ENCODE peak calls at places on chromosome 19, in nine cellular contexts. V is WERI-Rb-1, A is neural crest cell, Z is fibroblast of mammary gland, H is GM20000, N is esophagus squamous epithelium, Q is fibroblast of pulmonary artery, S is ovary, C is LNCaP clone FGC. J is an unnamed sample.

GRCh38 chr19:41095703-41096102 is 7.5 kb downstream of the CYP2A13 start:
- DNase-seq in V (no peak), A (no peak), Z (no peak), H (no peak), N (no peak), Q (no peak), S (no peak), C (no peak), J (no peak)

GRCh38 chr19:33486407-33486806 is 35.2 kb downstream of the PEPD start:
- DNase-seq in V (no peak), A (no peak), Z (no peak), H (no peak), N (no peak), Q (no peak), S (no peak), C (no peak), J (no peak)

GRCh38 chr19:11735375-11735774 is 3.4 kb downstream of the ZNF823 start:
- DNase-seq in V (no peak), A (no peak), Z (no peak), H (no peak), N (no peak), Q (no peak), S (no peak), C (no peak), J (no peak)

GRCh38 chr19:56393119-56394012 is at the start of gene ZNF582:
- DNase-seq in V (peak), A (peak), Z (peak), H (peak), N (peak), Q (peak), S (peak), C (peak), J (peak)

GRCh38 chr19:31303262-31303815 is 45.9 kb downstream of the TSHZ3 start:
- DNase-seq in V (no peak), A (no peak), Z (no peak), H (no peak), N (no peak), Q (no peak), S (no peak), C (no peak), J (no peak)

GRCh38 chr19:19113040-19113541 is 25.2 kb downstream of the TMEM161A start:
- DNase-seq in V (peak), A (no peak), Z (peak), H (peak), N (no peak), Q (peak), S (no peak), C (no peak), J (no peak)

GRCh38 chr19:19750842-19751790 is 18.2 kb upstream of the ZNF14 start:
- DNase-seq in V (no peak), A (no peak), Z (no peak), H (no peak), N (no peak), Q (no peak), S (no peak), C (no peak), J (no peak)

GRCh38 chr19:40610396-40611064 is 9.4 kb downstream of the LTBP4 start:
- DNase-seq in V (no peak), A (no peak), Z (no peak), H (no peak), N (no peak), Q (no peak), S (no peak), C (no peak), J (no peak)

GRCh38 chr19:13026478-13026999 is 31.3 kb downstream of the NFIX start:
- DNase-seq in V (no peak), A (no peak), Z (peak), H (no peak), N (no peak), Q (peak), S (no peak), C (no peak), J (no peak)

GRCh38 chr19:51027873-51028272 is 1.5 kb upstream of the KLK11 start:
- DNase-seq in V (no peak), A (no peak), Z (no peak), H (no peak), N (no peak), Q (no peak), S (no peak), C (no peak), J (no peak)

GRCh38 chr19:46173886-46174475 is 25.9 kb downstream of the IGFL2 start:
- DNase-seq in V (no peak), A (no peak), Z (no peak), H (no peak), N (no peak), Q (no peak), S (no peak), C (no peak), J (no peak)

GRCh38 chr19:6632002-6632621 is 37.8 kb downstream of the TNFSF14 start:
- DNase-seq in V (peak), A (peak), Z (peak), H (peak), N (peak), Q (peak), S (peak), C (no peak), J (peak)

GRCh38 chr19:46716013-46716671 is 772 bp downstream of the PRKD2 start:
- DNase-seq in V (peak), A (peak), Z (no peak), H (no peak), N (no peak), Q (no peak), S (no peak), C (no peak), J (no peak)

GRCh38 chr19:10517760-10518443 is 655 bp upstream of the S1PR5 start:
- DNase-seq in V (no peak), A (no peak), Z (no peak), H (no peak), N (no peak), Q (peak), S (no peak), C (no peak), J (peak)

GRCh38 chr19:4547303-4548237 is 7.7 kb upstream of the LRG1 start:
- DNase-seq in V (peak), A (no peak), Z (no peak), H (no peak), N (no peak), Q (peak), S (no peak), C (peak), J (no peak)

GRCh38 chr19:33094504-33095067 is 13.6 kb downstream of the GPATCH1 start:
- DNase-seq in V (no peak), A (no peak), Z (no peak), H (no peak), N (no peak), Q (no peak), S (no peak), C (no peak), J (no peak)

GRCh38 chr19:19817357-19817756 is 4.2 kb downstream of the ZNF506 start:
- DNase-seq in V (no peak), A (no peak), Z (no peak), H (no peak), N (no peak), Q (no peak), S (no peak), C (no peak), J (no peak)

GRCh38 chr19:41530761-41531301 is 45.1 kb upstream of the CEACAM21 start:
- DNase-seq in V (no peak), A (no peak), Z (peak), H (no peak), N (no peak), Q (peak), S (no peak), C (peak), J (no peak)

GRCh38 chr19:33400856-33401682 is 27.6 kb downstream of the CEBPG start:
- DNase-seq in V (no peak), A (no peak), Z (no peak), H (no peak), N (no peak), Q (no peak), S (peak), C (no peak), J (no peak)

GRCh38 chr19:18803550-18804138 is 12.5 kb upstream of the COMP start:
- DNase-seq in V (no peak), A (no peak), Z (no peak), H (no peak), N (no peak), Q (no peak), S (no peak), C (no peak), J (no peak)

GRCh38 chr19:47363758-47364529 is 14.8 kb downstream of the DHX34 start:
- DNase-seq in V (no peak), A (no peak), Z (peak), H (no peak), N (no peak), Q (peak), S (no peak), C (no peak), J (no peak)

GRCh38 chr19:51690359-51691121 is 2.6 kb upstream of the SPACA6 start:
- DNase-seq in V (peak), A (no peak), Z (peak), H (peak), N (no peak), Q (peak), S (peak), C (no peak), J (no peak)

GRCh38 chr19:57210381-57210780 is 19.1 kb downstream of the ZNF264 start:
- DNase-seq in V (no peak), A (no peak), Z (no peak), H (no peak), N (no peak), Q (no peak), S (no peak), C (no peak), J (no peak)

GRCh38 chr19:22595918-22596341 is 38.2 kb upstream of the ZNF492 start:
- DNase-seq in V (no peak), A (no peak), Z (no peak), H (no peak), N (no peak), Q (no peak), S (peak), C (no peak), J (no peak)

GRCh38 chr19:24052811-24053210 is 34.2 kb upstream of the ZNF254 start:
- DNase-seq in V (no peak), A (no peak), Z (peak), H (no peak), N (no peak), Q (peak), S (no peak), C (no peak), J (no peak)

GRCh38 chr19:49447485-49448431 is 3.9 kb downstream of the PIH1D1 start:
- DNase-seq in V (peak), A (no peak), Z (peak), H (no peak), N (no peak), Q (peak), S (peak), C (no peak), J (no peak)

GRCh38 chr19:13039211-13039789 is 44.0 kb downstream of the NFIX start:
- DNase-seq in V (no peak), A (no peak), Z (no peak), H (no peak), N (no peak), Q (no peak), S (no peak), C (no peak), J (no peak)

GRCh38 chr19:57689750-57690149 is 8.0 kb downstream of the ZNF551 start:
- DNase-seq in V (no peak), A (no peak), Z (no peak), H (no peak), N (no peak), Q (no peak), S (no peak), C (no peak), J (no peak)

GRCh38 chr19:47272448-47273312 is 2.0 kb upstream of the INAFM1 start:
- DNase-seq in V (peak), A (no peak), Z (peak), H (no peak), N (no peak), Q (peak), S (no peak), C (no peak), J (no peak)

GRCh38 chr19:29194658-29195057 is 18.3 kb downstream of the UQCRFS1 start:
- DNase-seq in V (no peak), A (no peak), Z (no peak), H (no peak), N (no peak), Q (no peak), S (no peak), C (no peak), J (no peak)

GRCh38 chr19:30128211-30128610 is 186.2 kb downstream of the URI1 start:
- DNase-seq in V (no peak), A (no peak), Z (no peak), H (no peak), N (no peak), Q (no peak), S (no peak), C (no peak), J (no peak)

GRCh38 chr19:41175825-41176734 is 16.9 kb upstream of the CYP2S1 start:
- DNase-seq in V (no peak), A (peak), Z (peak), H (no peak), N (no peak), Q (peak), S (peak), C (no peak), J (no peak)

GRCh38 chr19:46660008-46660517 is 919 bp downstream of the DACT3 start:
- DNase-seq in V (peak), A (peak), Z (no peak), H (no peak), N (no peak), Q (peak), S (peak), C (no peak), J (no peak)

GRCh38 chr19:49570997-49571676 is 9.2 kb downstream of the NOSIP start:
- DNase-seq in V (peak), A (no peak), Z (no peak), H (no peak), N (no peak), Q (no peak), S (no peak), C (no peak), J (no peak)

GRCh38 chr19:48624067-48624594 is 4.8 kb downstream of the SPHK2 start:
- DNase-seq in V (peak), A (peak), Z (peak), H (peak), N (peak), Q (peak), S (peak), C (no peak), J (peak)

GRCh38 chr19:24073807-24074206 is 13.2 kb upstream of the ZNF254 start:
- DNase-seq in V (no peak), A (no peak), Z (no peak), H (no peak), N (no peak), Q (no peak), S (no peak), C (no peak), J (no peak)

GRCh38 chr19:6260912-6261636 is 18.7 kb downstream of the MLLT1 start:
- DNase-seq in V (peak), A (peak), Z (peak), H (no peak), N (no peak), Q (peak), S (no peak), C (no peak), J (peak)

GRCh38 chr19:38741670-38742069 is 2.6 kb downstream of the CAPN12 start:
- DNase-seq in V (no peak), A (no peak), Z (no peak), H (no peak), N (no peak), Q (no peak), S (no peak), C (no peak), J (no peak)

GRCh38 chr19:10068205-10068604 is 17.9 kb upstream of the SHFL start:
- DNase-seq in V (no peak), A (no peak), Z (no peak), H (no peak), N (no peak), Q (no peak), S (no peak), C (no peak), J (no peak)

GRCh38 chr19:5121286-5122120 is 152.6 kb downstream of the KDM4B start:
- DNase-seq in V (no peak), A (no peak), Z (no peak), H (no peak), N (no peak), Q (no peak), S (no peak), C (no peak), J (no peak)

GRCh38 chr19:17341386-17341785 is 4.0 kb downstream of the GTPBP3 start:
- DNase-seq in V (no peak), A (no peak), Z (no peak), H (no peak), N (no peak), Q (no peak), S (no peak), C (no peak), J (no peak)
- TF ChIP-seq CTCF in V (no peak), A (no peak), Z (no peak), H (no peak), N (no peak), Q (no peak), S (no peak), C (no peak), J (no peak)

GRCh38 chr19:8094336-8094735 is 41.8 kb downstream of the CCL25 start:
- DNase-seq in V (peak), A (no peak), Z (no peak), H (no peak), N (no peak), Q (no peak), S (no peak), C (no peak), J (no peak)
- TF ChIP-seq CTCF in V (no peak), A (no peak), Z (no peak), H (no peak), N (no peak), Q (no peak), S (no peak), C (no peak), J (no peak)

GRCh38 chr19:388691-389090 is 20.3 kb downstream of the C2CD4C start:
- DNase-seq in V (no peak), A (no peak), Z (no peak), H (no peak), N (no peak), Q (no peak), S (no peak), C (no peak), J (no peak)

GRCh38 chr19:390386-391198 is 18.4 kb downstream of the C2CD4C start:
- DNase-seq in V (peak), A (no peak), Z (no peak), H (no peak), N (no peak), Q (no peak), S (no peak), C (no peak), J (no peak)

GRCh38 chr19:389935-390289 is 19.0 kb downstream of the C2CD4C start:
- DNase-seq in V (no peak), A (no peak), Z (no peak), H (no peak), N (no peak), Q (no peak), S (no peak), C (no peak), J (no peak)

GRCh38 chr19:387777-388176 is 21.2 kb downstream of the C2CD4C start:
- DNase-seq in V (no peak), A (no peak), Z (no peak), H (no peak), N (no peak), Q (no peak), S (no peak), C (no peak), J (no peak)

DNA sequence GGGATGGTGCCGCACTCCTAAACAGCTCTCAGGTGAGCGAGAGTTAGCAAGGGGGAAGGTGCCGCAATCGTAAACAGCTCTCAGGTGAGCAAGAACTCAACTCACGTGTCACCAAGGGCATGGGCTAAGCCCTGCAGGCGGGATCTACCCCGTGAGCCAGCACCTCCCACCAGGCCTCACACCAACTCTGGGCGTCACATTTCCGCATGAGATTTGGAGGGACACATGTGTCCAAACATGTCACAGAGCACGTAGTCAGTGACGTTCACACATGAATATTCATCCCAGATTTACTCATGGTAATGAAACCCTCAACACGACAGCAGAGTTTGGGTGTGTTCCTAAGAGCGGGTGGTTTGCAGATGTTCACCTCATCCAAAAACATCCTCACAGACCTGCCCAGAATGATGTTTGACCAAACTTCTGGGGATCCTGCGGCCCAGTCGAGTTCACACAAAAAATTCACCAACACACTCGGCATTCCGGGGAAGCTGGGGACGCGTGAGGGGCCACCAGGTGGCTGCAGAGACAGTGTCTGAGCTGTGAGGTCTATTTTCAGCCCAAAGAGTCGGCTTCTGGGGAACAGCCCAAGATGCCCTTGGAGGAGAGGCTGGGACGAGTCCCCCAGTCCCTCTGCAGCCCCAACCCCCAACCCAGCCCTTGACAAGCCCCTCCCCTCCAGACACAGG is 19.6 kb downstream of the C2CD4C start:
- DNase-seq in V (no peak), A (no peak), Z (no peak), H (no peak), N (no peak), Q (no peak), S (no peak), C (no peak), J (no peak)
- TF ChIP-seq CTCF in V (no peak), A (no peak), Z (no peak), H (no peak), N (no peak), Q (no peak), S (no peak), C (no peak), J (no peak)

DNA sequence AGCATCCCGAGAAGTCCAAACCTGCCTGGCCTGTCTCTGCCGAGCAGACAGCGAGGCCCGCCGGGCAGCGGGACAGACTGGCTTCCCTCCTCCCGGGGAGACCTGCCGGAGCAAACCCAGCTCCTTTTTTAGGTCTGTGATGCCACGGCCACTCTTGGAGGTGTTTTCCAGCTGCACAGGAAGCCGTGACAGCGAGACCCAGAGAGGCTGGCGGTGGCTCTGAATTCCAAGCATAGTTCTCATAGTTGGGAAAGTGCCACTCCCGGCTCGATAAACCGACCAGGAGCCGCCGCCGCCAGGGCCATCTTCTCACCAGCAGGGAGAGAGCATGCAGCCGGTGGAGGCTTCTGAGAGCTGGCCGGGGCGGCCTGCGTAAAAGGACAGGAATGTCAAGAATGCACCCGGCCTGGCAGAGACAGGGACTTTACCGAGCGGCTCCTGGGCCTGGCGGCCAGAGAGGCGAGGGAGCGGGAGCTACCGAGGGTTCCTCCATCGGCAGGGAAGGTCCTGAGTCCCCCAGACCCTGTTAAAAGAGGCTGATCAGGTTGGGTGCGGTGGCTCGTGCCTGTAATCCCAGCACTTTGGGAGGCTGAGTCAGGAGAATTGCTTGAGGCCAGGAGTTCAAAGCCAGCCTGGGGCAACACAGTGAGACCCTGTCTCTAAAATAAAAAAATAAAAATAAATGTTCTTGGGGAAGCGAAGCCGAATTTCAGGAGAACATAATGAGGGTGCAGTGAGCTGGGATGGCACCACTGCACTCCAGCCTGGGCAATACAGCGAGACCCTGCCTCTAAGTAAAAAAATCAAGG is 64.9 kb downstream of the GADD45B start:
- DNase-seq in V (no peak), A (peak), Z (peak), H (no peak), N (no peak), Q (peak), S (peak), C (no peak), J (no peak)
- TF ChIP-seq CTCF in V (no peak), A (peak), Z (no peak), H (no peak), N (no peak), Q (peak), S (no peak), C (no peak), J (no peak)

DNA sequence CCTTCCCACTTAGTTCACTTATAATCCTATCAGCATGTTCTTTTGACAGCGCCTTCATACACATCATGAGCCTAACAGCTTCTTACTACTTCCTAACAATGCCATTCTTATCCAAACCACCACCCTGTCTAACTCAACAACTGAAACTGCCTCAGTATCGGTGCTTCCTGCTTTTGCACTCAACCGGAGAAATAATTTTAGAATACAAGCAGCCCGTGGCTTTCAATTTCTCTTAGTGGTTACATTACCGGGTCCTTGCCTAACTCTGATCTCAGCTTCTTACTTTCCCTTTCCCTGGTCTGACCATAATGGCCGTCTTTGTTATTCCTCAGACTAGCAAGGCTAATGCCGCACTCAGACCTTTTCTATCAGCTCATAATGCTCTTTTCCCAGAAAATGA is 17.0 kb downstream of the ZFP82 start:
- DNase-seq in V (no peak), A (no peak), Z (no peak), H (no peak), N (no peak), Q (no peak), S (no peak), C (no peak), J (no peak)
- TF ChIP-seq CTCF in V (no peak), A (no peak), Z (no peak), H (no peak), N (no peak), Q (no peak), S (no peak), C (no peak), J (no peak)